ENCODE peak calls at places on chromosomes 7 and 10, in ten cellular contexts. E is endodermal cell; S is BE2C; L is heart left ventricle; F is CD4-positive, alpha-beta memory T cell; U is left ventricle myocardium inferior; O is esophagus squamous epithelium; K is fibroblast of lung; T is OCI-LY7; W is HCT116. C is an unnamed sample.

GRCh38 chr10:72242675-72243074 is 26.6 kb upstream of the ASCC1 start:
- DNase-seq in E (peak; percentile 78), S (no peak), L (peak; percentile 84), F (no peak), U (peak; percentile 68), O (no peak), K (peak; percentile 72), T (no peak), W (no peak), C (peak; percentile 84)

GRCh38 chr10:6136215-6137201 is 47.7 kb downstream of the RBM17 start:
- DNase-seq in E (no peak), S (no peak), L (no peak), F (no peak), U (no peak), O (no peak), K (peak; percentile 82), T (no peak), W (no peak), C (peak; percentile 51)

GRCh38 chr10:32931593-32931992 is 26.4 kb downstream of the ITGB1 start:
- DNase-seq in E (no peak), S (no peak), L (no peak), F (no peak), U (no peak), O (no peak), K (no peak), T (no peak), W (no peak), C (no peak)

GRCh38 chr7:130008941-130009847 is 42.0 kb downstream of the ZC3HC1 start:
- DNase-seq in E (peak; percentile 55), S (no peak), L (no peak), F (no peak), U (no peak), O (no peak), K (peak; percentile 74), T (no peak), W (peak; percentile 91), C (peak; percentile 63)

GRCh38 chr7:22147113-22147512 is 201.4 kb upstream of the CDCA7L start:
- DNase-seq in E (no peak), S (peak; percentile 89), L (no peak), F (no peak), U (no peak), O (no peak), K (no peak), T (no peak), W (no peak), C (no peak)

GRCh38 chr10:3398825-3399646 is 226.5 kb upstream of the PITRM1 start:
- DNase-seq in E (no peak), S (peak; percentile 85), L (peak; percentile 65), F (no peak), U (peak; percentile 40), O (no peak), K (no peak), T (no peak), W (no peak), C (peak; percentile 72)

GRCh38 chr10:124917939-124918830 is 23.7 kb upstream of the ZRANB1 start:
- DNase-seq in E (no peak), S (no peak), L (no peak), F (peak; percentile 1), U (no peak), O (no peak), K (peak; percentile 86), T (no peak), W (no peak), C (no peak)

GRCh38 chr10:77328272-77328816 is 309.3 kb downstream of the KCNMA1 start:
- DNase-seq in E (peak; percentile 87), S (no peak), L (no peak), F (no peak), U (no peak), O (no peak), K (peak; percentile 33), T (peak; percentile 6), W (no peak), C (no peak)

GRCh38 chr10:79137826-79138225 is 69.1 kb downstream of the ZMIZ1 start:
- DNase-seq in E (no peak), S (no peak), L (peak; percentile 63), F (peak; percentile 27), U (peak; percentile 57), O (no peak), K (peak; percentile 77), T (peak; percentile 85), W (no peak), C (peak; percentile 87)

GRCh38 chr7:41659539-41659938 is 43.4 kb downstream of the INHBA start:
- DNase-seq in E (no peak), S (no peak), L (no peak), F (no peak), U (no peak), O (no peak), K (no peak), T (no peak), W (no peak), C (no peak)

GRCh38 chr10:47303866-47304265 is 3.9 kb downstream of the GDF10 start:
- DNase-seq in E (no peak), S (no peak), L (no peak), F (no peak), U (no peak), O (no peak), K (no peak), T (no peak), W (no peak), C (no peak)

GRCh38 chr7:157791261-157791660 is 454.5 kb downstream of the DNAJB6 start:
- DNase-seq in E (no peak), S (no peak), L (no peak), F (no peak), U (no peak), O (no peak), K (no peak), T (no peak), W (no peak), C (no peak)

GRCh38 chr7:157792954-157793353 is 456.1 kb downstream of the DNAJB6 start:
- DNase-seq in E (no peak), S (no peak), L (no peak), F (no peak), U (no peak), O (no peak), K (no peak), T (no peak), W (no peak), C (no peak)

GRCh38 chr7:157792241-157792950 is 455.6 kb downstream of the DNAJB6 start:
- DNase-seq in E (no peak), S (no peak), L (no peak), F (no peak), U (no peak), O (no peak), K (no peak), T (no peak), W (no peak), C (no peak)

GRCh38 chr7:157789942-157790341 is 453.1 kb downstream of the DNAJB6 start:
- DNase-seq in E (no peak), S (no peak), L (no peak), F (no peak), U (no peak), O (no peak), K (no peak), T (no peak), W (no peak), C (no peak)

DNA sequence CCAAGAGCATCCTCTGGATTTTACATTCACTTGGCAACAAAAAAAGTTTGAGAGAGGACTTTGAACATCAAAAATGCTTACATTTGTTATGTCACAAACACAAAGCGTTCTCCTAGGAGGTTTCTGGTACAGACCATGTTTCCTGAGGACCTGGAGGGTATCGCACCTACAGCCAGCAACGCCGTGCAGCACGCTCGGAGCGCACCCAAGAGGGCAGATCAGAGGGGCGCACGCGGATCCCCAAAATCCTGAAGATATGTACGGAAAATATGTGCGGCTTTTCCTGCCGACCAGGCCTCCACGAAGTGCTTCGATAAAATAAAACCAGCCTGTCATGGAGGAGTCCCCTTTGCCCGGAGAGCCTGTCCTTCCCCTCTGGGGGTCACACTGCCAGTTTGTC is 454.9 kb downstream of the DNAJB6 start:
- DNase-seq in E (no peak), S (no peak), L (no peak), F (no peak), U (no peak), O (no peak), K (no peak), T (no peak), W (no peak), C (no peak)
- H3K9me3 ChIP-seq in E (peaks cover 41% of the 10 kb centered on the region), S (no peaks in the 10 kb centered on the region), L (no peaks in the 10 kb centered on the region), F (no peaks in the 10 kb centered on the region), U (no peaks in the 10 kb centered on the region), O (no peaks in the 10 kb centered on the region), K (no peaks in the 10 kb centered on the region), T (no peaks in the 10 kb centered on the region), W (no peaks in the 10 kb centered on the region), C (no peaks in the 10 kb centered on the region)

GRCh38 chr7:29379551-29379950 is 184.1 kb upstream of the PRR15 start:
- DNase-seq in E (no peak), S (no peak), L (no peak), F (no peak), U (no peak), O (no peak), K (no peak), T (no peak), W (no peak), C (no peak)
- H3K4me1 ChIP-seq in E (peaks cover 8% of the 10 kb centered on the region), S (no peaks in the 10 kb centered on the region), L (no peaks in the 10 kb centered on the region), F (no peaks in the 10 kb centered on the region), U (peaks cover 14% of the 10 kb centered on the region), O (peaks cover 25% of the 10 kb centered on the region), K (no peaks in the 10 kb centered on the region), T (no peaks in the 10 kb centered on the region), W (peaks cover 22% of the 10 kb centered on the region), C (no peaks in the 10 kb centered on the region)

GRCh38 chr10:42523098-42523497 is 115.3 kb downstream of the ZNF33B start:
- DNase-seq in E (no peak), S (no peak), L (no peak), F (no peak), U (no peak), O (no peak), K (no peak), T (no peak), W (no peak), C (no peak)
- H3K9me3 ChIP-seq in E (peaks cover 73% of the 10 kb centered on the region), S (no peaks in the 10 kb centered on the region), L (peaks cover 83% of the 10 kb centered on the region), F (no peaks in the 10 kb centered on the region), U (peaks cover 95% of the 10 kb centered on the region), O (peaks cover 13% of the 10 kb centered on the region), K (no peaks in the 10 kb centered on the region), T (peaks cover 24% of the 10 kb centered on the region), W (peaks cover 21% of the 10 kb centered on the region), C (peaks cover 96% of the 10 kb centered on the region)

GRCh38 chr10:61993676-61994401 is 92.3 kb downstream of the ARID5B start:
- DNase-seq in E (no peak), S (no peak), L (no peak), F (peak; percentile 64), U (no peak), O (no peak), K (peak; percentile 56), T (no peak), W (no peak), C (no peak)

GRCh38 chr10:61994404-61995031 is 93.0 kb downstream of the ARID5B start:
- DNase-seq in E (no peak), S (no peak), L (no peak), F (no peak), U (no peak), O (no peak), K (no peak), T (no peak), W (no peak), C (no peak)

GRCh38 chr10:61992059-61992460 is 90.6 kb downstream of the ARID5B start:
- DNase-seq in E (no peak), S (no peak), L (no peak), F (no peak), U (no peak), O (no peak), K (peak; percentile 54), T (no peak), W (no peak), C (no peak)

GRCh38 chr10:61995093-61995492 is 93.6 kb downstream of the ARID5B start:
- DNase-seq in E (no peak), S (no peak), L (no peak), F (no peak), U (no peak), O (no peak), K (no peak), T (no peak), W (no peak), C (no peak)

GRCh38 chr10:61992683-61993629 is 91.5 kb downstream of the ARID5B start:
- DNase-seq in E (no peak), S (peak; percentile 15), L (peak; percentile 62), F (peak; percentile 88), U (peak; percentile 23), O (no peak), K (peak; percentile 92), T (peak; percentile 67), W (no peak), C (no peak)
- H3K4me1 ChIP-seq in E (no peaks in the 10 kb centered on the region), S (peaks cover 11% of the 10 kb centered on the region), L (peaks cover 28% of the 10 kb centered on the region), F (peaks cover 71% of the 10 kb centered on the region), U (peaks cover 38% of the 10 kb centered on the region), O (peaks cover 52% of the 10 kb centered on the region), K (peaks cover 8% of the 10 kb centered on the region), T (peaks cover 100% of the 10 kb centered on the region), W (no peaks in the 10 kb centered on the region), C (peaks cover 45% of the 10 kb centered on the region)